ENCODE peak calls at places on chromosome 12, in eight cellular contexts. L, U, B, W, M, I, T and S are unnamed samples.

GRCh38 chr12:78759387-78759786 is 105.2 kb upstream of the SYT1 start:
- DNase-seq in L (peak), U (no peak), B (no peak), W (no peak), M (no peak), I (no peak), T (no peak), S (no peak)

GRCh38 chr12:570949-571794 is 92.1 kb downstream of the NINJ2 start:
- DNase-seq in L (peak), U (peak), B (peak), W (peak), M (no peak), I (peak), T (no peak), S (no peak)

GRCh38 chr12:47822863-47823262 is 3.2 kb upstream of the HDAC7 start:
- DNase-seq in L (no peak), U (no peak), B (no peak), W (no peak), M (no peak), I (no peak), T (no peak), S (no peak)

GRCh38 chr12:26769611-26770010 is 63.4 kb downstream of the ITPR2 start:
- DNase-seq in L (no peak), U (no peak), B (no peak), W (no peak), M (no peak), I (no peak), T (no peak), S (no peak)

GRCh38 chr12:113120670-113121370 is 14.7 kb downstream of the RASAL1 start:
- DNase-seq in L (no peak), U (no peak), B (no peak), W (no peak), M (peak), I (no peak), T (no peak), S (no peak)

GRCh38 chr12:67792185-67792584 is 143.6 kb downstream of the DYRK2 start:
- DNase-seq in L (no peak), U (peak), B (no peak), W (no peak), M (no peak), I (no peak), T (no peak), S (no peak)

GRCh38 chr12:3311027-3311402 is 180.0 kb upstream of the PRMT8 start:
- DNase-seq in L (no peak), U (no peak), B (no peak), W (no peak), M (no peak), I (peak), T (no peak), S (no peak)

GRCh38 chr12:84763112-84763511 is 149.5 kb downstream of the SLC6A15 start:
- DNase-seq in L (no peak), U (no peak), B (no peak), W (no peak), M (no peak), I (no peak), T (no peak), S (no peak)

GRCh38 chr12:113391650-113392340 is 11.9 kb downstream of the SDS start:
- DNase-seq in L (no peak), U (no peak), B (no peak), W (no peak), M (no peak), I (no peak), T (no peak), S (no peak)

GRCh38 chr12:22821985-22822384 is 197.0 kb downstream of the ETNK1 start:
- DNase-seq in L (no peak), U (no peak), B (no peak), W (no peak), M (no peak), I (no peak), T (no peak), S (no peak)

GRCh38 chr12:34390846-34391700 is 368.8 kb downstream of the ALG10 start:
- DNase-seq in L (no peak), U (peak), B (no peak), W (peak), M (no peak), I (no peak), T (no peak), S (no peak)

GRCh38 chr12:11595080-11595479 is 54.4 kb upstream of the ETV6 start:
- DNase-seq in L (no peak), U (no peak), B (no peak), W (no peak), M (no peak), I (no peak), T (no peak), S (no peak)

GRCh38 chr12:92596388-92596787 is 106.4 kb upstream of the PLEKHG7 start:
- DNase-seq in L (no peak), U (no peak), B (no peak), W (no peak), M (no peak), I (no peak), T (no peak), S (no peak)

GRCh38 chr12:49345048-49345839 is 1.4 kb upstream of the DNAJC22 start:
- DNase-seq in L (no peak), U (peak), B (no peak), W (no peak), M (peak), I (peak), T (no peak), S (no peak)

GRCh38 chr12:40137252-40137651 is 31.4 kb upstream of the SLC2A13 start:
- DNase-seq in L (peak), U (no peak), B (no peak), W (no peak), M (no peak), I (no peak), T (no peak), S (peak)

GRCh38 chr12:122081108-122081696 is 2.6 kb downstream of the MLXIP start:
- DNase-seq in L (peak), U (no peak), B (no peak), W (no peak), M (no peak), I (no peak), T (no peak), S (peak)

GRCh38 chr12:7638764-7639570 is 26.7 kb downstream of the APOBEC1 start:
- DNase-seq in L (peak), U (no peak), B (peak), W (peak), M (peak), I (peak), T (peak), S (peak)

GRCh38 chr12:89470741-89471504 is 53.7 kb downstream of the GALNT4 start:
- DNase-seq in L (peak), U (no peak), B (peak), W (no peak), M (peak), I (no peak), T (no peak), S (peak)

GRCh38 chr12:30570206-30570890 is 125.3 kb downstream of the IPO8 start:
- DNase-seq in L (no peak), U (no peak), B (no peak), W (no peak), M (no peak), I (no peak), T (no peak), S (no peak)

GRCh38 chr12:70045036-70045435 is 198.2 kb upstream of the CNOT2 start:
- DNase-seq in L (no peak), U (no peak), B (no peak), W (no peak), M (no peak), I (no peak), T (no peak), S (no peak)

GRCh38 chr12:88036368-88036965 is 7.3 kb upstream of the C12orf50 start:
- DNase-seq in L (peak), U (no peak), B (no peak), W (no peak), M (no peak), I (no peak), T (no peak), S (peak)

GRCh38 chr12:18422849-18423248 is 161.5 kb downstream of the PIK3C2G start:
- DNase-seq in L (no peak), U (no peak), B (no peak), W (no peak), M (no peak), I (no peak), T (no peak), S (no peak)

GRCh38 chr12:75837700-75838099 is 193.9 kb downstream of the PHLDA1 start:
- DNase-seq in L (no peak), U (no peak), B (no peak), W (no peak), M (peak), I (no peak), T (no peak), S (no peak)

GRCh38 chr12:25202139-25202538 is 7.1 kb downstream of the ETFRF1 start:
- DNase-seq in L (no peak), U (no peak), B (no peak), W (no peak), M (no peak), I (no peak), T (no peak), S (no peak)

GRCh38 chr12:126093911-126094310 is 1028.7 kb downstream of the AACS start:
- DNase-seq in L (no peak), U (no peak), B (no peak), W (no peak), M (peak), I (no peak), T (no peak), S (no peak)

GRCh38 chr12:69108024-69108423 is 131.3 kb upstream of the CPSF6 start:
- DNase-seq in L (no peak), U (no peak), B (no peak), W (no peak), M (no peak), I (no peak), T (no peak), S (no peak)

GRCh38 chr12:76449572-76449971 is 101.4 kb upstream of the BBS10 start:
- DNase-seq in L (peak), U (no peak), B (no peak), W (no peak), M (no peak), I (no peak), T (no peak), S (no peak)

GRCh38 chr12:88399811-88400210 is 180.5 kb downstream of the KITLG start:
- DNase-seq in L (no peak), U (no peak), B (no peak), W (no peak), M (no peak), I (no peak), T (no peak), S (no peak)

GRCh38 chr12:44626883-44627282 is 249.2 kb downstream of the NELL2 start:
- DNase-seq in L (no peak), U (no peak), B (no peak), W (no peak), M (no peak), I (no peak), T (no peak), S (no peak)

GRCh38 chr12:45939759-45940158 is 50.6 kb downstream of the SCAF11 start:
- DNase-seq in L (no peak), U (no peak), B (no peak), W (no peak), M (no peak), I (no peak), T (no peak), S (no peak)

GRCh38 chr12:101231626-101232025 is 21.6 kb upstream of the SLC5A8 start:
- DNase-seq in L (no peak), U (no peak), B (no peak), W (no peak), M (no peak), I (no peak), T (no peak), S (no peak)

GRCh38 chr12:32290411-32290810 is 108.9 kb upstream of the FGD4 start:
- DNase-seq in L (no peak), U (no peak), B (no peak), W (no peak), M (no peak), I (no peak), T (no peak), S (no peak)

GRCh38 chr12:125013816-125014442 is 20.5 kb downstream of the BRI3BP start:
- DNase-seq in L (no peak), U (no peak), B (no peak), W (no peak), M (no peak), I (no peak), T (no peak), S (no peak)

GRCh38 chr12:13218641-13219040 is 22.1 kb downstream of the EMP1 start:
- DNase-seq in L (no peak), U (no peak), B (no peak), W (peak), M (no peak), I (no peak), T (no peak), S (no peak)

GRCh38 chr12:59708484-59708883 is 112.7 kb downstream of the SLC16A7 start:
- DNase-seq in L (no peak), U (no peak), B (no peak), W (no peak), M (no peak), I (no peak), T (no peak), S (no peak)

GRCh38 chr12:12734054-12734453 is 16.9 kb downstream of the CDKN1B start:
- DNase-seq in L (no peak), U (no peak), B (no peak), W (no peak), M (no peak), I (no peak), T (no peak), S (no peak)

GRCh38 chr12:120725659-120726509 is at the start of gene ACADS:
- DNase-seq in L (peak), U (peak), B (peak), W (no peak), M (peak), I (peak), T (peak), S (peak)

GRCh38 chr12:120725151-120725658 is 421 bp upstream of the ACADS start:
- DNase-seq in L (no peak), U (no peak), B (no peak), W (no peak), M (no peak), I (no peak), T (no peak), S (no peak)

GRCh38 chr12:120724720-120725119 is 906 bp upstream of the ACADS start:
- DNase-seq in L (no peak), U (no peak), B (no peak), W (no peak), M (no peak), I (no peak), T (no peak), S (no peak)

GRCh38 chr12:120726961-120727360 is 1.3 kb downstream of the ACADS start:
- DNase-seq in L (no peak), U (no peak), B (no peak), W (no peak), M (no peak), I (no peak), T (no peak), S (no peak)

DNA sequence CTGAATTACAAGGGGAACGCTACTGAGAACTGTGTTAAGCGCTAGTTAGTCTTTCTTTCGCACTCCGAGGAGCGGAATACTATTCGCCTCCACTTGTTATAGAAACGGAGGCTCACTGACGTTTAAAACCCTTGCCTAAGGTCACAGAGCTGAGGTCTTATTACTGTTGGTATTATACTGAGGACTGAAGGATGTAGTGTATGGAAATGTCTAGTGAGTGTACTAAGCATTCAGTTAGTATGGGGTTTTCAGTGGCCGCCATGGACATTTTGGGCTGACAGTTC is 826 bp downstream of the ACADS start:
- DNase-seq in L (no peak), U (no peak), B (no peak), W (no peak), M (no peak), I (no peak), T (no peak), S (no peak)
- H3K4me3 ChIP-seq in L (peak), U (peak), B (peak), W (peak), M (peak), I (peak), T (peak), S (no peak)

DNA sequence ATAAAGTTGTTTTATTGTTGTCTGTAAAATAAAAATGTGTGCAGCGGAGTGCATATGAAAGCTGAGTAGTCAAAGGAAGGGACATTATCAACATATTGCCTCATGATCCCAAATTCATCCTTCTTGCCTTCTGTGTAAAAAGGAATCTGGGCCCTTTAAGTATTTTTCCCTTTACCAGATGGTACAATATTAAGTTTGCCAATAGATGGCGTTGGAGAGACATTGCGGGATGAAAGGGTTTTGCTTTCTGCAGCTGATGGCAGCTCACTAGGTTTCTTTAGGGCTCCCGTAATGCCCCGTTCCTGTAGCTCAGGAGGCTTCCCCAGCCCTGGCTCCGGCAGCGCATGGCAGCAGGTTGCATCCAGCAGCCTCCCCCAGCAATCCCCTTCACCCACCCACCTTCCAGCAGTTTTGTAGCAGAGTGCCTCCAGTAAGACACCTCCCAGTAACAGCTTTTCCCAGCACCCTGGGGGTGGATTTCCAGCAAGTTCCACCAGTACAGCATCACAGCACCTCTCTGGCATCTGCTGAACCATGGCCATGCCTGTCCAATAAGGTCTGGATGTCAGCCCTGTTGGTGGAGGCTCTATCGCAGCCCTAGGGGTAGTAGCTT is 354.4 kb downstream of the MED13L start:
- DNase-seq in L (no peak), U (peak), B (no peak), W (peak), M (no peak), I (no peak), T (no peak), S (peak)
- TF ChIP-seq CTCF in L (peak), U (no peak), B (peak), W (no peak), M (peak), I (no peak), T (peak), S (peak)

DNA sequence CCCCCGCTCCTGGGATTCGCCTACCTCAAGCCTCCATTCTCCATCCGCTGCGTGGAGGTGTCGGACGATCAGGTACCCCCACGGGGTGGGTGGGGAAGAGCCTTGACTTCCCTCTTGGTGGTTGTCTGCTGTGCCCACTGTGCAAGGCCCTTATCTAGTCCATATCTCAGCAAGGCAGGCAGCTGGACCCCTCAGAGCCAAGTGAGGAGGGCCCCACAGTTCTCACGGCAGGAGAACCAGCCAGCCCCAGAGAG is 39.9 kb downstream of the MMAB start:
- DNase-seq in L (no peak), U (no peak), B (no peak), W (no peak), M (no peak), I (no peak), T (no peak), S (no peak)
- TF ChIP-seq POLR2AphosphoS5 in L (no peak), U (no peak), B (no peak), W (no peak), M (no peak), I (no peak), T (no peak), S (no peak)

GRCh38 chr12:52913424-52913821 is 8.5 kb upstream of the KRT8 start:
- DNase-seq in L (no peak), U (no peak), B (no peak), W (no peak), M (no peak), I (peak), T (no peak), S (no peak)

GRCh38 chr12:52912711-52913423 is 8.0 kb upstream of the KRT8 start:
- DNase-seq in L (no peak), U (no peak), B (no peak), W (no peak), M (no peak), I (peak), T (no peak), S (no peak)

GRCh38 chr12:52916225-52916624 is 11.3 kb upstream of the KRT8 start:
- DNase-seq in L (no peak), U (no peak), B (no peak), W (no peak), M (no peak), I (no peak), T (no peak), S (no peak)

GRCh38 chr12:52915637-52916036 is 10.8 kb upstream of the KRT8 start:
- DNase-seq in L (no peak), U (no peak), B (no peak), W (no peak), M (no peak), I (no peak), T (no peak), S (no peak)

GRCh38 chr12:52914722-52915121 is 9.8 kb upstream of the KRT8 start:
- DNase-seq in L (no peak), U (no peak), B (no peak), W (no peak), M (no peak), I (no peak), T (no peak), S (no peak)
- H3K4me3 ChIP-seq in L (no peak), U (no peak), B (no peak), W (no peak), M (no peak), I (no peak), T (no peak), S (no peak)